ENCODE peak calls at places on chromosomes 4 and X, in four cellular contexts. N, O, Z and S are unnamed samples.

GRCh38 chr4:147090486-147090885 is 144.8 kb upstream of the TTC29 start:
- DNase-seq in N (no peak), O (no peak), Z (no peak), S (no peak)

GRCh38 chr4:108034560-108034959 is 44.9 kb downstream of the HADH start:
- DNase-seq in N (no peak), O (no peak), Z (no peak), S (no peak)

GRCh38 chr4:167111622-167112021 is 122.7 kb downstream of the SPOCK3 start:
- DNase-seq in N (no peak), O (no peak), Z (no peak), S (no peak)

GRCh38 chrX:1170243-1170642 is 42.2 kb downstream of the CRLF2 start:
- DNase-seq in N (no peak), O (peak), Z (no peak), S (no peak)

GRCh38 chr4:77167173-77167572 is 10.2 kb downstream of the CCNG2 start:
- DNase-seq in N (no peak), O (no peak), Z (no peak), S (no peak)

GRCh38 chrX:124406294-124407013 is 60.1 kb downstream of the SH2D1A start:
- DNase-seq in N (peak), O (peak), Z (peak), S (peak)

GRCh38 chr4:173362666-173363065 is 8.1 kb upstream of the SAP30 start:
- DNase-seq in N (no peak), O (no peak), Z (no peak), S (no peak)

GRCh38 chr4:113499696-113500095 is 261.8 kb downstream of the CAMK2D start:
- DNase-seq in N (no peak), O (no peak), Z (peak), S (no peak)

GRCh38 chrX:41666251-41666650 is 22.5 kb upstream of the GPR34 start:
- DNase-seq in N (no peak), O (no peak), Z (no peak), S (no peak)

GRCh38 chr4:152398060-152398459 is 137.8 kb downstream of the FBXW7 start:
- DNase-seq in N (peak), O (no peak), Z (peak), S (peak)

GRCh38 chrX:124747295-124747694 is 400.9 kb downstream of the SH2D1A start:
- DNase-seq in N (no peak), O (no peak), Z (no peak), S (no peak)

GRCh38 chr4:146235654-146236570 is 21.6 kb downstream of the REELD1 start:
- DNase-seq in N (no peak), O (no peak), Z (no peak), S (no peak)

GRCh38 chrX:155718964-155719586 is 106.3 kb upstream of the TMLHE start:
- DNase-seq in N (no peak), O (no peak), Z (no peak), S (no peak)

GRCh38 chr4:2487632-2488031 is 18.7 kb downstream of the RNF4 start:
- DNase-seq in N (no peak), O (no peak), Z (no peak), S (no peak)

GRCh38 chrX:65993332-65993731 is 46.5 kb downstream of the VSIG4 start:
- DNase-seq in N (no peak), O (no peak), Z (no peak), S (no peak)

GRCh38 chr4:106502106-106502699 is 133.6 kb upstream of the GIMD1 start:
- DNase-seq in N (peak), O (peak), Z (peak), S (peak)

GRCh38 chr4:186017801-186018200 is 51.2 kb upstream of the TLR3 start:
- DNase-seq in N (no peak), O (no peak), Z (no peak), S (no peak)

GRCh38 chr4:121696140-121696640 is 590 bp downstream of the ANXA5 start:
- DNase-seq in N (peak), O (peak), Z (peak), S (peak)

GRCh38 chr4:34486964-34487363 is 1757.3 kb downstream of the ARAP2 start:
- DNase-seq in N (no peak), O (no peak), Z (no peak), S (no peak)

GRCh38 chr4:26331380-26331945 is 10.6 kb downstream of the RBPJ start:
- DNase-seq in N (no peak), O (no peak), Z (no peak), S (no peak)

GRCh38 chr4:26330946-26331345 is 10.1 kb downstream of the RBPJ start:
- DNase-seq in N (no peak), O (no peak), Z (peak), S (no peak)

GRCh38 chr4:26334366-26334765 is 13.6 kb downstream of the RBPJ start:
- DNase-seq in N (no peak), O (no peak), Z (no peak), S (no peak)

GRCh38 chr4:26326791-26327190 is 6.0 kb downstream of the RBPJ start:
- DNase-seq in N (no peak), O (no peak), Z (no peak), S (no peak)

GRCh38 chr4:26330186-26330787 is 9.5 kb downstream of the RBPJ start:
- DNase-seq in N (peak), O (no peak), Z (peak), S (peak)
- TF ChIP-seq ELF4 in N (no peak), O (no peak), Z (no peak), S (no peak)

DNA sequence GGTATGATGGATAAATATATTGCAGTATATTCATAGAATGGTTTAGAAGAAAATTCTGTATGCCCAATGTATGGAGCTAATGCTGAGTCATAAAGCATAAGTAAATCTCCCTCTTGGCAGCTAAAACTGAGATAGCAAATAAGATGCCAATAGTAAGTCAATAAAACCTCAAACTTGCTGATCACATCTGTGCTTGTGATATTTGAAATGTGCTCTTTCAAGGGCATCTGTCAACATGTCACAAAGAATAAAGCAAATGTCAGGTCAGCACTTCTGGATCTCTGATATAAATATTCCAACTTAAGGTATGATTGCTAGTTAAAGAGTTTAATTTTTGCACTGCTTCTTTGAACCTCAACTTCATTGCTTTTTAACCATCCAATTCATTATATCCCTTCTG is 262.3 kb upstream of the EMCN start:
- DNase-seq in N (no peak), O (no peak), Z (no peak), S (no peak)
- TF ChIP-seq ELF4 in N (no peak), O (no peak), Z (no peak), S (no peak)

GRCh38 chr4:122703868-122704267 is 28.6 kb upstream of the BBS12 start:
- DNase-seq in N (no peak), O (no peak), Z (no peak), S (no peak)
- TF ChIP-seq ELF4 in N (no peak), O (no peak), Z (no peak), S (no peak)

GRCh38 chr4:56768301-56768700 is 53.2 kb downstream of the SPINK2 start:
- DNase-seq in N (no peak), O (no peak), Z (no peak), S (no peak)

GRCh38 chr4:56762484-56763250 is 58.8 kb downstream of the SPINK2 start:
- DNase-seq in N (no peak), O (no peak), Z (no peak), S (no peak)

GRCh38 chr4:56767567-56767966 is 53.9 kb downstream of the SPINK2 start:
- DNase-seq in N (no peak), O (no peak), Z (no peak), S (no peak)

GRCh38 chr4:56764206-56764605 is 57.3 kb downstream of the SPINK2 start:
- DNase-seq in N (no peak), O (no peak), Z (no peak), S (no peak)

DNA sequence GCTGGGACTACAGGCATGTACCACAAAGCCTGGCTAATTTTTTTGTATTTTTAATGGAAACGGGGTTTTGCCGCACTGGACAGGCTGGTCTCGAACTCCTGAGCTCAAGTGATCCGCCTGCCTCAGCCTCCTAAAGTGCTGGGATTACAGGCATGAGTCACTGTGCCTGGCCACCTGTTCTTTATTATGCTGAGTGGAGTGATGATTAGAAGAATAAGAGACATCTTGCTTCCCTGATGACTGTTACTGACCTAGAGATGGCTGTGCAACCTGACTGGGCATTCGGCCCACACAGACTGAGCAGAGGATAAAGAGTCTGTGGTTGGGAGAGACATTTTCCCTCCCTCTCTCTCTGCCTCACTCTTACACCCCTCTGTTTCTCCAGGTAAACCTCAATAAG is 56.7 kb downstream of the SPINK2 start:
- DNase-seq in N (no peak), O (no peak), Z (no peak), S (no peak)
- TF ChIP-seq ELF4 in N (no peak), O (no peak), Z (no peak), S (no peak)

DNA sequence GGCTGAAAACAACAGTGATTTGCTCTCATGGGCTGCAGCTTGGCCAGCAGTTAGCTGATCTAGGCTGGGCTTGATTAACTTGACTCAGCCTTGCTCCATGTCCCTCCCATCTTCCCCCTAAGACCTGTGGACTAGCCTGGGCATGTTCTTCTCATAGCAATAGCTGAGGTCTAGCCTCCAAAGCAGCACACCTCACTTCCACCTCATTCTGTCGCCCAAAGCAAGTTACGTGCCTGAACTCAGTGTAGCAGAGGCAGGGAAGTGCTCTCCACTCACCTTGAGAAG is 62.2 kb downstream of the EVC start:
- DNase-seq in N (no peak), O (no peak), Z (no peak), S (no peak)
- TF ChIP-seq ELF4 in N (no peak), O (no peak), Z (no peak), S (no peak)

GRCh38 chr4:7985072-7985471 is 45.4 kb upstream of the AFAP1 start:
- DNase-seq in N (no peak), O (no peak), Z (no peak), S (no peak)

GRCh38 chr4:7988437-7988836 is 48.8 kb upstream of the AFAP1 start:
- DNase-seq in N (no peak), O (no peak), Z (no peak), S (no peak)

GRCh38 chr4:7989654-7990053 is 50.0 kb upstream of the AFAP1 start:
- DNase-seq in N (no peak), O (no peak), Z (no peak), S (no peak)

GRCh38 chr4:7985891-7986441 is 46.3 kb upstream of the AFAP1 start:
- DNase-seq in N (no peak), O (no peak), Z (peak), S (no peak)

DNA sequence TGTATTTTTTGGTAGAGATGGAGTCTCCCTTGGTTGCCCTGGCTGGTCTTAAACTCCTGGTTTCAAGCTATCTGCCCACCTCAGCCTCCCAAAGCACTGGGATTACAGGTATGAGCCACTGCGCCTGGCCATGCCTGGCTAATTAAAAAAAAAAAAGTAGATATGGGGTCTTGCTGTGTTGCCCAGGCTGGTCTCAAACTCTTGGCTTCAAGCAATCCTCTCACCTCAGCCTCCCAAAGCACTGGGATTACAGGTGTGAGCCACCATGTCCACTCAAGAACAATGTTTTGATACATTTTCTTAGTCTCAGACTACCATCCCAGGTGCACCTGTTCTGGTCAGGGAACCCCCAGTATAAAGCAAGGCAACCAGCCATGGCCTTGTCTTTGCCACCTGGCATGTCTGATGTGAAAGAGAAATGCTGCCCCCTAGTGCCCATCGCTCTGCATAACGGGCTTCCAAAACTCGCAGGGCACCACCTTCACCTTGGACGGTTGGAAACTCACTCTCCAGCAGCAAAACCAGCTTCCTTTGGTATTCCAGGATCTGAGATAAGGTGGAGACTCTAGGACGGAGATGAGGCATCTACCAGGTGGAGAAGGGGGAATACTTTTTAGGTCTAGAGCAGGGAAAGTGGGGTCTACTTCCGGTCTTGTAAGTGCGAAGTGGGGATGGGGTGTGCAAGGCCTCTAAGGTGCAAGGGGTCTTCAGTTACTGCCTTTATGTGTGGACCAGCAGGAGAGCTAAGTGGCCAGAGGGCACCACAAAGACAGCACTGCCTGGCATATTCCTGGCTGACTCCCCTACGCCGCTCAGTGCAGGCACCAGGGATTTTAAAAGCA is 47.7 kb upstream of the AFAP1 start:
- DNase-seq in N (peak), O (peak), Z (peak), S (peak)
- TF ChIP-seq ELF4 in N (no peak), O (no peak), Z (no peak), S (no peak)

GRCh38 chr4:9927317-9928007 is 93.8 kb downstream of the SLC2A9 start:
- DNase-seq in N (no peak), O (no peak), Z (no peak), S (no peak)
- TF ChIP-seq ELF4 in N (no peak), O (no peak), Z (no peak), S (no peak)

DNA sequence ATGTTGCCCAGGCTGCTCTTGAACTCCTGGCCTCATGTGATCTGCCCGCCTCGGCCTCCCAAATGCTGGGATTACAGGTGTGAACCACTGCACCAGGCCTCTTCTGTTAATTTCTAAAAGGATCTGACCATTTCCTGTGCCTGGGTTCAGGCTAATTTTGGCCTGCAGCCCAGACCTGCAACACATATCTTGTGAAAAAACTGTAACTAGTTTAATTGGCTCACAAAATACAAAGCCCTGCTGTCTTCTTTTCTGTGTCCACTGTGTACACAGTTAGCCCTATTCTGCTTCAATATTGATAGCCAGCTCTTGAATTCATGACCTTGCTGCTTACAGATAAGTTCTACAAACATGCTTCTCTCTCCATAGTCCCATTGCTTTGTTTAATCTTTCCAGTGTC is 753.5 kb downstream of the PDHA2 start:
- DNase-seq in N (no peak), O (no peak), Z (peak), S (no peak)
- TF ChIP-seq ELF4 in N (no peak), O (no peak), Z (no peak), S (no peak)

GRCh38 chrX:70454441-70455365 is 10.1 kb downstream of the DLG3 start:
- DNase-seq in N (peak), O (peak), Z (peak), S (peak)
- TF ChIP-seq ELF4 in N (no peak), O (no peak), Z (no peak), S (no peak)

GRCh38 chrX:10110984-10111363 is 45.8 kb upstream of the CLCN4 start:
- DNase-seq in N (no peak), O (no peak), Z (no peak), S (no peak)
- TF ChIP-seq ELF4 in N (no peak), O (no peak), Z (no peak), S (no peak)